ENCODE peak calls at places on chromosomes 12 and 14, in four cellular contexts. R, J, I and C are unnamed samples.

GRCh38 chr12:131066886-131067490 is 113.3 kb downstream of the ADGRD1 start:
- DNase-seq in J (no peak), R (no peak), I (no peak), C (no peak)

GRCh38 chr12:5232826-5233500 is 189.3 kb downstream of the KCNA5 start:
- DNase-seq in R (no peak), I (no peak), J (no peak), C (no peak)

GRCh38 chr14:96077983-96078686 is 39.0 kb downstream of the C14orf132 start:
- DNase-seq in J (no peak), R (peak), I (no peak), C (no peak)

GRCh38 chr14:70919774-70920173 is 12.5 kb downstream of the PCNX1 start:
- DNase-seq in I (no peak), R (no peak), J (no peak), C (no peak)

GRCh38 chr14:103130965-103131364 is 7.7 kb downstream of the TNFAIP2 start:
- DNase-seq in J (no peak), R (no peak), I (no peak), C (no peak)

GRCh38 chr14:54189358-54190354 is 207.2 kb upstream of the CDKN3 start:
- DNase-seq in I (no peak), J (no peak), R (no peak), C (no peak)

GRCh38 chr14:53634793-53635192 is 321.8 kb downstream of the BMP4 start:
- DNase-seq in I (no peak), R (no peak), J (no peak), C (no peak)

GRCh38 chr12:57631566-57632368 is 1.2 kb downstream of the B4GALNT1 start:
- DNase-seq in I (no peak), R (no peak), J (no peak), C (peak)

GRCh38 chr12:52865090-52865944 is 16.5 kb upstream of the KRT78 start:
- DNase-seq in J (peak), I (peak), R (no peak), C (peak)

GRCh38 chr12:64890873-64891468 is 66.5 kb downstream of the TBC1D30 start:
- DNase-seq in J (peak), R (no peak), I (peak), C (no peak)

GRCh38 chr12:88111074-88111652 is 30.7 kb downstream of the CEP290 start:
- DNase-seq in R (peak), J (peak), I (peak), C (no peak)

GRCh38 chr12:91681751-91682150 is 463.9 kb downstream of the BTG1 start:
- DNase-seq in R (no peak), J (no peak), I (peak), C (no peak)

GRCh38 chr14:53331247-53331646 is 178.1 kb upstream of the DDHD1 start:
- DNase-seq in R (no peak), J (no peak), I (no peak), C (no peak)

GRCh38 chr12:91871751-91872150 is 273.9 kb downstream of the BTG1 start:
- DNase-seq in J (no peak), R (no peak), I (no peak), C (no peak)

GRCh38 chr12:90816353-90817089 is 138.5 kb downstream of the CCER1 start:
- DNase-seq in R (no peak), J (no peak), I (no peak), C (no peak)

GRCh38 chr12:90321369-90321768 is 612.7 kb upstream of the ATP2B1 start:
- DNase-seq in R (no peak), I (no peak), J (no peak), C (no peak)

GRCh38 chr14:54667764-54668163 is 100.8 kb downstream of the SAMD4A start:
- DNase-seq in R (no peak), J (no peak), I (no peak), C (no peak)

GRCh38 chr12:112973712-112974305 is 4.5 kb upstream of the OAS2 start:
- DNase-seq in R (no peak), J (no peak), I (no peak), C (no peak)
- TF ChIP-seq CTCF in R (no peak), J (no peak), I (no peak), C (no peak)

DNA sequence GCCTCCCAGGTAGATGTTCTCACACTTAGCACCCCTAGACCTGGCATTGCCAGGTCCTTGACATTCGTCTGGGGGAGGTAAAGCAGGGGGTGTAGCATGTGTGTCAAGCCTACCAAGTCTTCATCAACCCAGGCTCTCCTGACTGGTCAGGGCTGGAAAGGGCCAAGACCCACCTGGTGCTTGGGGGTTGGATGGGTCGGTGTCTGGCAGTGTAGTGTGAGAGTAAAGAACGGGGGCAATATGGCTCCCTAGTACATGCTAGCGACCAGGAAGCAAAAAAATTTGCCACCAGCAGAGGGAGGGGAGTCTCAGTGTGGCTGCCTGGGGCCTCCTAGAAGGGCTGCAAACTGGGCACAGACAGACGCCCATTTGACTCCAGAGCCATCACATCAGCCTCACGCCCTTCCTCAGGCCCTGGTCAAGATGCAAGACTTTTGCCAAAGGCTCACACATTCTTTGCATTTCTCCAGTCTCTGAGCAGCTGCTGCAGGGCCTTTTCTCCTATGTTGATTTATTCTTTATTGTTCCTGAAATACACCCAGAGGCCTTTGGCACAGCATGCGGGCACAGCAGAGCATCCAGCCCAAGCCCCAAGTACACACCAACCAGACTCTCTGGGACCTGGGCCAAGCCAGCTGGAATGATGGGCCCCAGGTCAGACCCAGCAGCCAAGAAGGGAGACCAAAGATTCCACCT is 38.3 kb upstream of the PNMA1 start:
- DNase-seq in R (no peak), J (no peak), I (no peak), C (no peak)
- TF ChIP-seq ATF2 in R (no peak), J (no peak), I (no peak), C (no peak)

GRCh38 chr14:104438166-104438887 is 141.2 kb upstream of the C14orf180 start:
- DNase-seq in I (no peak), R (no peak), J (no peak), C (no peak)
- TF ChIP-seq CBFB in I (no peak), R (no peak), J (no peak), C (no peak)

GRCh38 chr14:77124345-77125274 is 17.0 kb downstream of the ZDHHC22 start:
- DNase-seq in R (no peak), I (peak), J (no peak), C (peak)
- TF ChIP-seq CTCF in R (peak), I (peak), J (no peak), C (peak)

GRCh38 chr14:92389598-92390126 is 66.7 kb downstream of the SLC24A4 start:
- DNase-seq in J (no peak), I (no peak), R (no peak), C (no peak)

GRCh38 chr14:92387610-92388009 is 64.6 kb downstream of the SLC24A4 start:
- DNase-seq in J (peak), I (no peak), R (no peak), C (no peak)

GRCh38 chr14:92386637-92387036 is 63.7 kb downstream of the SLC24A4 start:
- DNase-seq in J (peak), I (no peak), R (no peak), C (no peak)

GRCh38 chr14:92392726-92393125 is 69.8 kb downstream of the SLC24A4 start:
- DNase-seq in J (no peak), R (no peak), I (peak), C (no peak)

DNA sequence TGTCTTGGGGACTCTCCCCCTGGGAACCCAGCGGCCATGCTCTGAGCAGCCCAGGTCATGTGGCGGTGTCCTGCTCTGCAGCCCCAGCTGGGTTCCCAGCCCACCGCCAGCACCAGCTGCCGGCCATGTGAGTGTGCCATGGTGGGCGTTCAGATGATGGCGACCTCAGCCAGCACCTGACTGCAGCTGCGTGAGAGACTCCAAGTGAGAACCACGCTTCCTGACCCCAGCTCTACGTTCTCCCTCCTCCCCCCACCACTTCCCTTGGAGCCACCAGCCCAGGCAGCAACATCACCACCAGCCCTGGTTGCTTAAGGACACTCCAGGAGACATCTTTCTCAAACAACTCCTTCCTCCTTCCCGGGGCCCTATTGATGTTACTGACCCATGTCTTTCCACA is 68.8 kb downstream of the SLC24A4 start:
- DNase-seq in R (no peak), J (no peak), I (no peak), C (no peak)
- TF ChIP-seq ATF2 in R (no peak), J (no peak), I (no peak), C (no peak)

GRCh38 chr12:101968770-101969169 is 91.4 kb downstream of the DRAM1 start:
- DNase-seq in J (no peak), R (no peak), I (no peak), C (no peak)
- TF ChIP-seq CBFB in J (no peak), R (no peak), I (no peak), C (no peak)

GRCh38 chr14:66724996-66725395 is 217.0 kb downstream of the GPHN start:
- DNase-seq in J (no peak), R (no peak), I (no peak), C (no peak)
- TF ChIP-seq CTCF in J (no peak), R (no peak), I (no peak), C (no peak)

GRCh38 chr12:18151036-18151435 is 61.0 kb upstream of the RERGL start:
- DNase-seq in J (no peak), R (no peak), I (no peak), C (no peak)
- TF ChIP-seq ATF2 in J (no peak), R (no peak), I (no peak), C (no peak)